ENCODE peak calls at places on chromosome 4, in eight cellular contexts. W is body of pancreas; B is OCI-LY7; Q is glutamatergic neuron; R is neural crest cell; D is CD8-positive, alpha-beta T cell; O is lower leg skin; I is IMR-90. U is an unnamed sample.

GRCh38 chr4:40196724-40197281 is at the start of gene RHOH:
- DNase-seq in W (no peak), B (peak; percentile 93), Q (no peak), R (no peak), D (peak; percentile 90), O (no peak), I (no peak), U (peak; percentile 55)

GRCh38 chr4:84971319-84971932 is 4.9 kb upstream of the WDFY3 start:
- DNase-seq in W (no peak), B (peak; percentile 23), Q (no peak), R (no peak), D (no peak), O (no peak), I (peak; percentile 70), U (no peak)

GRCh38 chr4:152161676-152162330 is 374.1 kb downstream of the FBXW7 start:
- DNase-seq in W (no peak), B (no peak), Q (no peak), R (no peak), D (no peak), O (no peak), I (no peak), U (no peak)

GRCh38 chr4:97582890-97583289 is 560.4 kb downstream of the STPG2 start:
- DNase-seq in W (no peak), B (no peak), Q (no peak), R (no peak), D (no peak), O (no peak), I (no peak), U (no peak)

GRCh38 chr4:165192500-165192898 is 14.9 kb upstream of the KLHL2 start:
- DNase-seq in W (no peak), B (no peak), Q (no peak), R (no peak), D (no peak), O (no peak), I (no peak), U (no peak)

GRCh38 chr4:152784490-152785195 is 4.9 kb downstream of the ARFIP1 start:
- DNase-seq in W (peak; percentile 5), B (peak; percentile 22), Q (no peak), R (no peak), D (no peak), O (no peak), I (peak; percentile 40), U (no peak)

GRCh38 chr4:73662709-73663546 is 42.7 kb upstream of the RASSF6 start:
- DNase-seq in W (no peak), B (peak; percentile 41), Q (no peak), R (no peak), D (no peak), O (no peak), I (peak; percentile 77), U (no peak)

GRCh38 chr4:152436384-152436783 is 99.5 kb downstream of the FBXW7 start:
- DNase-seq in W (no peak), B (peak; percentile 19), Q (no peak), R (no peak), D (no peak), O (no peak), I (no peak), U (no peak)

GRCh38 chr4:54378461-54378860 is 149.4 kb downstream of the PDGFRA start:
- DNase-seq in W (no peak), B (no peak), Q (no peak), R (no peak), D (no peak), O (no peak), I (peak; percentile 5), U (no peak)

GRCh38 chr4:121278811-121279368 is 101.9 kb downstream of the QRFPR start:
- DNase-seq in W (no peak), B (no peak), Q (no peak), R (no peak), D (no peak), O (no peak), I (peak; percentile 33), U (no peak)

GRCh38 chr4:86359944-86360478 is at the start of gene MAPK10:
- DNase-seq in W (peak; percentile 88), B (peak; percentile 87), Q (peak; percentile 74), R (peak; percentile 61), D (peak; percentile 55), O (peak; percentile 50), I (peak; percentile 88), U (peak; percentile 55)

GRCh38 chr4:184810720-184811119 is 15.0 kb downstream of the ACSL1 start:
- DNase-seq in W (no peak), B (no peak), Q (no peak), R (no peak), D (no peak), O (no peak), I (no peak), U (no peak)

GRCh38 chr4:116598980-116599789 is 486.2 kb downstream of the TRAM1L1 start:
- DNase-seq in W (no peak), B (no peak), Q (no peak), R (no peak), D (no peak), O (no peak), I (no peak), U (no peak)

GRCh38 chr4:116603096-116603495 is 482.3 kb downstream of the TRAM1L1 start:
- DNase-seq in W (no peak), B (no peak), Q (no peak), R (no peak), D (no peak), O (no peak), I (no peak), U (no peak)

GRCh38 chr4:116598155-116598979 is 487.0 kb downstream of the TRAM1L1 start:
- DNase-seq in W (no peak), B (no peak), Q (no peak), R (no peak), D (no peak), O (no peak), I (no peak), U (no peak)

DNA sequence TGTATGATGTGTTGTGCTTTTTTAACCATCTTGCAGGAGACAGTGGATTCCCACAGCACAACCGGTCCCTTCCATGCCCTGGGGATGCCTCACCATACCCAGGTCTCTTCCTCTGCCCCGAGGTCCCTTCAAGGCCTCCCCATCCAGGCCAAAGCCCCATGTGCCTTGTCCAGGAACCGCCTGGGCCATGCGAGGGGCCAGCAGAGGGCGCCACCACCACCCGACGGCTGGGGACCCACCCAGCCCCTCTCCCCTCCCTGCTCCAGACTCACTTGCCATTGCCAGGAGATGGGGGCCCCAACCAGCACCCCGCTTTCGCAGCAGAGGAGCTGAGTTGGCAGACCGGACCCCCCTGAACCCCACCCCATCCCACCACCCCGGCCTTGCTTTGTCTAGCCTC is 485.5 kb downstream of the TRAM1L1 start:
- DNase-seq in W (no peak), B (peak; percentile 33), Q (no peak), R (no peak), D (no peak), O (no peak), I (no peak), U (no peak)
- TF ChIP-seq CTCF in W (no peak), B (peak; percentile 73), Q (no peak), R (no peak), D (no peak), O (no peak), I (no peak), U (no peak)

DNA sequence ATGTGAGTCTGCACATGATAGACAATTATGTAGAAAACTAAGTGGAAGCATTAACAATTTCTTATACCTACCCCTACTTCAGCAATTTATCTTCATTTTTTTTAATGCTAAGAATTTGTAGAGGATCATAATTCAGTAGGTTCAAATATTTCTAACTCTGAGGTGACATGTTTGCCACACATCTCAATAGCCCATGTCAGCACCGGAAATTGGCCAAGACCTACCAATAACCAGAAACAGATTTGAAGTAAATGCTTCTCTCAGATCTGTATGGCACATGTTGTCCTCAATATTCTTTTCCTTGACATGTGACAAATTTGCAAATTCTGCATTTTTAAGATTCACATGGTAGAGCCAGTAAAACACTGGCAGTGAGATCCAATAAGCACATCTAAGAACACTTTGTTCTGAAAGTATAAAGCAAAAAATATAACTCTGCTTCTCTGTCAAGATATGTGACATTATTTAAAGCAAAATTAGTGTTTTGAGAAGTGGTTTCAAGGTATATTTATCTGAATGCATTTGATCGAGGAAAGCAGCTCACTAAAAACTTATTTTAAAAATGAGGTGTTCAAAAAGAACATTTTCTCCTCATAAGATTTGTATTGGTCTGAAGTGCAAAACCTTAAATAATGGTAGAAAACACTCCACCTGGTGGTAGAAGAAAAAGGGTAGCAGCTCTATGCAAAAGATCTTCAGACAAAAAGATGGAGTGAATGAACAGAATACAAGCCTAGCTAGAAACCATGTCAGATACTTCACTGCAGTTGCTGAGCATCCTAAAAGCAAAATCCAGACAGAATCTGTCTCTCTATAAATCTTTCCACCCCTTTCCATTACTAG is 513.9 kb upstream of the FAM241A start:
- DNase-seq in W (no peak), B (peak; percentile 6), Q (no peak), R (no peak), D (no peak), O (peak; percentile 48), I (peak; percentile 37), U (no peak)
- TF ChIP-seq CTCF in W (peak; percentile 25), B (peak; percentile 75), Q (peak; percentile 78), R (peak; percentile 70), D (no peak), O (no peak), I (peak; percentile 50), U (no peak)

GRCh38 chr4:108366716-108367115 is 198.0 kb upstream of the LEF1 start:
- DNase-seq in W (no peak), B (no peak), Q (no peak), R (no peak), D (no peak), O (no peak), I (no peak), U (no peak)
- TF ChIP-seq CTCF in W (no peak), B (no peak), Q (no peak), R (no peak), D (no peak), O (no peak), I (no peak), U (no peak)

GRCh38 chr4:147938481-147938880 is 206.6 kb downstream of the ARHGAP10 start:
- DNase-seq in W (no peak), B (no peak), Q (no peak), R (no peak), D (no peak), O (no peak), I (no peak), U (no peak)

GRCh38 chr4:147941373-147941772 is 209.5 kb downstream of the ARHGAP10 start:
- DNase-seq in W (no peak), B (no peak), Q (no peak), R (no peak), D (no peak), O (no peak), I (no peak), U (no peak)

GRCh38 chr4:147942729-147943128 is 210.8 kb downstream of the ARHGAP10 start:
- DNase-seq in W (no peak), B (no peak), Q (no peak), R (no peak), D (no peak), O (no peak), I (peak; percentile 47), U (no peak)

GRCh38 chr4:147943159-147943638 is 211.3 kb downstream of the ARHGAP10 start:
- DNase-seq in W (no peak), B (no peak), Q (no peak), R (no peak), D (no peak), O (no peak), I (no peak), U (no peak)

DNA sequence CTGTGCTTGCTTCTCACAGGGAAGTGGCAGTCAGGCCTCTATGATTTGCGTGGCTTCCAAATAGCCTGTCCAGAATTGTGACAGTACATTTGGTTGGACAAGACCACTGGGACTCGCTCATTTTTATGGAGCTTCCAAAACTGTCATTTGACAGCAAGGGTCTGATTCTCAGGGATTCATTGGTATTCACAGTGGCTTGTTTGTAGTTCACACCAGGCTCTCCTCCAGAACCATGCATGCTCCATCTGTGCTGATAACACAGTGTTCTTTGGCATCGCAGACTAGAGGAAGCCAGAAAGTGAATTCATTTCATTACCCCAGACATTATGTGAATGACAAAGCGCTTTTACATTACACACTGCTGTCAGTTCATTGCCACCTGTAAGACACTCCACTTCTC is 208.3 kb downstream of the ARHGAP10 start:
- DNase-seq in W (no peak), B (no peak), Q (no peak), R (no peak), D (no peak), O (no peak), I (no peak), U (no peak)
- TF ChIP-seq CTCF in W (no peak), B (no peak), Q (no peak), R (no peak), D (no peak), O (no peak), I (no peak), U (no peak)

U was measured in activated B cell treated with CpG ODN at 0.5 μM for 24 hours.